ENCODE peak calls at places on chromosomes 11 and 22, in eight cellular contexts. One of them, this sample, is unnamed.

GRCh38 chr11:4064278-4064955 is 30.2 kb upstream of the RRM1 start:
- DNase-seq in MM.1S: no peak
- DNase-seq in right lobe of liver: no peak
- DNase-seq in ovary: no peak
- DNase-seq in fibroblast of mammary gland: no peak
- DNase-seq in neuronal stem cell: no peak
- DNase-seq in AML-193: no peak
- DNase-seq in stimulated activated naive CD8-positive, alpha-beta T cell treated with anti-CD3 and anti-CD28 coated beads, Interleukin-15, Interleukin-2, amounts not matched to agents 100 U/mL and 50 U/mL, for 24 hours: no peak
- DNase-seq in this sample: no peak

GRCh38 chr11:15716550-15716949 is 601.8 kb downstream of the INSC start:
- DNase-seq in MM.1S: no peak
- DNase-seq in neuronal stem cell: no peak
- DNase-seq in AML-193: no peak
- DNase-seq in fibroblast of mammary gland: peak
- DNase-seq in ovary: no peak
- DNase-seq in right lobe of liver: no peak
- DNase-seq in stimulated activated naive CD8-positive, alpha-beta T cell treated with anti-CD3 and anti-CD28 coated beads, Interleukin-15, Interleukin-2, amounts not matched to agents 100 U/mL and 50 U/mL, for 24 hours: no peak
- DNase-seq in this sample: peak

GRCh38 chr11:118443590-118444218 is 7.4 kb downstream of the KMT2A start:
- DNase-seq in neuronal stem cell: no peak
- DNase-seq in ovary: no peak
- DNase-seq in stimulated activated naive CD8-positive, alpha-beta T cell treated with anti-CD3 and anti-CD28 coated beads, Interleukin-15, Interleukin-2, amounts not matched to agents 100 U/mL and 50 U/mL, for 24 hours: no peak
- DNase-seq in AML-193: no peak
- DNase-seq in fibroblast of mammary gland: no peak
- DNase-seq in right lobe of liver: no peak
- DNase-seq in MM.1S: no peak
- DNase-seq in this sample: no peak

GRCh38 chr22:36166086-36166485 is 5.5 kb upstream of the APOL3 start:
- DNase-seq in ovary: no peak
- DNase-seq in MM.1S: no peak
- DNase-seq in neuronal stem cell: no peak
- DNase-seq in right lobe of liver: no peak
- DNase-seq in fibroblast of mammary gland: no peak
- DNase-seq in AML-193: no peak
- DNase-seq in stimulated activated naive CD8-positive, alpha-beta T cell treated with anti-CD3 and anti-CD28 coated beads, Interleukin-15, Interleukin-2, amounts not matched to agents 100 U/mL and 50 U/mL, for 24 hours: no peak
- DNase-seq in this sample: no peak

GRCh38 chr11:35272391-35272821 is 133.4 kb downstream of the CD44 start:
- DNase-seq in fibroblast of mammary gland: no peak
- DNase-seq in neuronal stem cell: no peak
- DNase-seq in right lobe of liver: no peak
- DNase-seq in stimulated activated naive CD8-positive, alpha-beta T cell treated with anti-CD3 and anti-CD28 coated beads, Interleukin-15, Interleukin-2, amounts not matched to agents 100 U/mL and 50 U/mL, for 24 hours: peak
- DNase-seq in ovary: no peak
- DNase-seq in AML-193: no peak
- DNase-seq in MM.1S: peak
- DNase-seq in this sample: no peak

GRCh38 chr11:95231881-95232605 is 1.0 kb upstream of the SESN3 start:
- DNase-seq in right lobe of liver: peak
- DNase-seq in ovary: peak
- DNase-seq in neuronal stem cell: no peak
- DNase-seq in fibroblast of mammary gland: peak
- DNase-seq in stimulated activated naive CD8-positive, alpha-beta T cell treated with anti-CD3 and anti-CD28 coated beads, Interleukin-15, Interleukin-2, amounts not matched to agents 100 U/mL and 50 U/mL, for 24 hours: peak
- DNase-seq in AML-193: peak
- DNase-seq in MM.1S: peak
- DNase-seq in this sample: peak

GRCh38 chr11:2509481-2510001 is 64.7 kb downstream of the KCNQ1 start:
- DNase-seq in neuronal stem cell: no peak
- DNase-seq in AML-193: no peak
- DNase-seq in ovary: peak
- DNase-seq in fibroblast of mammary gland: no peak
- DNase-seq in stimulated activated naive CD8-positive, alpha-beta T cell treated with anti-CD3 and anti-CD28 coated beads, Interleukin-15, Interleukin-2, amounts not matched to agents 100 U/mL and 50 U/mL, for 24 hours: no peak
- DNase-seq in right lobe of liver: peak
- DNase-seq in MM.1S: no peak
- DNase-seq in this sample: peak

GRCh38 chr11:65448418-65449196 is 26.0 kb downstream of the NEAT1 start:
- DNase-seq in right lobe of liver: peak
- DNase-seq in neuronal stem cell: no peak
- DNase-seq in MM.1S: no peak
- DNase-seq in AML-193: no peak
- DNase-seq in ovary: no peak
- DNase-seq in fibroblast of mammary gland: peak
- DNase-seq in stimulated activated naive CD8-positive, alpha-beta T cell treated with anti-CD3 and anti-CD28 coated beads, Interleukin-15, Interleukin-2, amounts not matched to agents 100 U/mL and 50 U/mL, for 24 hours: no peak
- DNase-seq in this sample: no peak

GRCh38 chr11:76172583-76172982 is 33.7 kb downstream of the WNT11 start:
- DNase-seq in right lobe of liver: no peak
- DNase-seq in stimulated activated naive CD8-positive, alpha-beta T cell treated with anti-CD3 and anti-CD28 coated beads, Interleukin-15, Interleukin-2, amounts not matched to agents 100 U/mL and 50 U/mL, for 24 hours: no peak
- DNase-seq in AML-193: no peak
- DNase-seq in fibroblast of mammary gland: no peak
- DNase-seq in ovary: no peak
- DNase-seq in MM.1S: no peak
- DNase-seq in neuronal stem cell: no peak
- DNase-seq in this sample: no peak

GRCh38 chr11:86176165-86176884 is 68.2 kb upstream of the EED start:
- DNase-seq in right lobe of liver: peak
- DNase-seq in AML-193: peak
- DNase-seq in neuronal stem cell: no peak
- DNase-seq in MM.1S: no peak
- DNase-seq in fibroblast of mammary gland: peak
- DNase-seq in stimulated activated naive CD8-positive, alpha-beta T cell treated with anti-CD3 and anti-CD28 coated beads, Interleukin-15, Interleukin-2, amounts not matched to agents 100 U/mL and 50 U/mL, for 24 hours: peak
- DNase-seq in ovary: no peak
- DNase-seq in this sample: no peak

GRCh38 chr11:12215192-12215591 is 104.8 kb downstream of the MICAL2 start:
- DNase-seq in AML-193: peak
- DNase-seq in MM.1S: no peak
- DNase-seq in stimulated activated naive CD8-positive, alpha-beta T cell treated with anti-CD3 and anti-CD28 coated beads, Interleukin-15, Interleukin-2, amounts not matched to agents 100 U/mL and 50 U/mL, for 24 hours: no peak
- DNase-seq in right lobe of liver: no peak
- DNase-seq in fibroblast of mammary gland: no peak
- DNase-seq in ovary: no peak
- DNase-seq in neuronal stem cell: no peak
- DNase-seq in this sample: no peak

GRCh38 chr22:49957826-49958461 is 2.6 kb upstream of the PIM3 start:
- DNase-seq in ovary: peak
- DNase-seq in MM.1S: peak
- DNase-seq in right lobe of liver: peak
- DNase-seq in neuronal stem cell: no peak
- DNase-seq in AML-193: no peak
- DNase-seq in stimulated activated naive CD8-positive, alpha-beta T cell treated with anti-CD3 and anti-CD28 coated beads, Interleukin-15, Interleukin-2, amounts not matched to agents 100 U/mL and 50 U/mL, for 24 hours: no peak
- DNase-seq in fibroblast of mammary gland: no peak
- DNase-seq in this sample: peak

GRCh38 chr11:26953770-26954392 is 40.0 kb upstream of the FIBIN start:
- DNase-seq in stimulated activated naive CD8-positive, alpha-beta T cell treated with anti-CD3 and anti-CD28 coated beads, Interleukin-15, Interleukin-2, amounts not matched to agents 100 U/mL and 50 U/mL, for 24 hours: no peak
- DNase-seq in neuronal stem cell: no peak
- DNase-seq in AML-193: no peak
- DNase-seq in right lobe of liver: no peak
- DNase-seq in ovary: no peak
- DNase-seq in MM.1S: no peak
- DNase-seq in fibroblast of mammary gland: peak
- DNase-seq in this sample: no peak

GRCh38 chr11:20192151-20192550 is 31.9 kb upstream of the DBX1 start:
- DNase-seq in fibroblast of mammary gland: no peak
- DNase-seq in MM.1S: no peak
- DNase-seq in right lobe of liver: no peak
- DNase-seq in stimulated activated naive CD8-positive, alpha-beta T cell treated with anti-CD3 and anti-CD28 coated beads, Interleukin-15, Interleukin-2, amounts not matched to agents 100 U/mL and 50 U/mL, for 24 hours: no peak
- DNase-seq in AML-193: no peak
- DNase-seq in neuronal stem cell: no peak
- DNase-seq in ovary: no peak
- DNase-seq in this sample: no peak